ENCODE peak calls at places on chromosomes 12 and 14, in nine cellular contexts. T is occipital lobe; F is CD8-positive, alpha-beta T cell; Z is keratinocyte; L is right lobe of liver; A is activated gamma-delta T cell treated with Interleukin-2 at 50 U/mL for 16 hours; C is nucleus accumbens; W is left colon; H is lower lobe of right lung. E is an unnamed sample.

GRCh38 chr12:128338344-128338743 is 71.4 kb downstream of the TMEM132C start:
- DNase-seq in T (no peak), F (no peak), Z (no peak), L (no peak), A (no peak), C (no peak), W (no peak), H (no peak), E (no peak)

GRCh38 chr14:23351681-23352505 is 794 bp downstream of the SLC22A17 start:
- DNase-seq in T (no peak), F (no peak), Z (no peak), L (no peak), A (no peak), C (peak), W (no peak), H (no peak), E (no peak)

GRCh38 chr12:111242190-111242589 is 126.7 kb downstream of the PHETA1 start:
- DNase-seq in T (no peak), F (no peak), Z (no peak), L (no peak), A (no peak), C (no peak), W (no peak), H (no peak), E (no peak)

GRCh38 chr12:132025526-132025925 is 75.8 kb downstream of the EP400 start:
- DNase-seq in T (no peak), F (no peak), Z (no peak), L (no peak), A (no peak), C (no peak), W (no peak), H (no peak), E (no peak)

GRCh38 chr14:75042040-75042439 is 9.2 kb downstream of the MLH3 start:
- DNase-seq in T (no peak), F (no peak), Z (no peak), L (no peak), A (no peak), C (no peak), W (no peak), H (no peak), E (no peak)

GRCh38 chr12:126727218-126727601 is 1539.8 kb upstream of the TMEM132C start:
- DNase-seq in T (no peak), F (no peak), Z (no peak), L (no peak), A (no peak), C (no peak), W (no peak), H (no peak), E (no peak)

GRCh38 chr12:64696065-64696741 is 63.0 kb downstream of the GNS start:
- DNase-seq in T (no peak), F (no peak), Z (no peak), L (no peak), A (no peak), C (no peak), W (no peak), H (no peak), E (peak)

GRCh38 chr12:90065301-90065801 is 356.7 kb upstream of the ATP2B1 start:
- DNase-seq in T (no peak), F (no peak), Z (no peak), L (no peak), A (no peak), C (no peak), W (no peak), H (no peak), E (no peak)

GRCh38 chr12:87150969-87151662 is 878.1 kb downstream of the C12orf50 start:
- DNase-seq in T (no peak), F (no peak), Z (no peak), L (no peak), A (no peak), C (no peak), W (no peak), H (no peak), E (no peak)

GRCh38 chr14:45785240-45785639 is 532.2 kb upstream of the MIS18BP1 start:
- DNase-seq in T (no peak), F (no peak), Z (peak), L (no peak), A (no peak), C (no peak), W (peak), H (no peak), E (no peak)

GRCh38 chr12:2959508-2960431 is 573 bp downstream of the TEAD4 start:
- DNase-seq in T (peak), F (no peak), Z (no peak), L (peak), A (no peak), C (no peak), W (peak), H (peak), E (peak)

GRCh38 chr12:1796515-1797010 is 23.8 kb upstream of the LRTM2 start:
- DNase-seq in T (no peak), F (peak), Z (no peak), L (no peak), A (peak), C (no peak), W (peak), H (peak), E (no peak)

GRCh38 chr14:24080142-24080530 is 8.8 kb downstream of the CPNE6 start:
- DNase-seq in T (no peak), F (no peak), Z (no peak), L (no peak), A (no peak), C (no peak), W (no peak), H (no peak), E (no peak)

GRCh38 chr12:118760623-118761022 is 220.7 kb upstream of the SRRM4 start:
- DNase-seq in T (no peak), F (no peak), Z (no peak), L (no peak), A (no peak), C (no peak), W (no peak), H (no peak), E (no peak)

GRCh38 chr14:23884541-23884904 is 69.0 kb upstream of the DHRS4 start:
- DNase-seq in T (no peak), F (no peak), Z (no peak), L (no peak), A (no peak), C (no peak), W (no peak), H (no peak), E (no peak)

GRCh38 chr14:22521449-22522239 is 67.4 kb downstream of the DAD1 start:
- DNase-seq in T (no peak), F (no peak), Z (no peak), L (no peak), A (no peak), C (no peak), W (no peak), H (no peak), E (no peak)

GRCh38 chr12:132422057-132423043 is 67.6 kb upstream of the FBRSL1 start:
- DNase-seq in T (no peak), F (no peak), Z (no peak), L (no peak), A (no peak), C (no peak), W (no peak), H (no peak), E (no peak)

E was measured in K562.